ENCODE peak calls at places on chromosomes 4 and X, in eight cellular contexts. G, N, V, D, L, K, T and P are unnamed samples.

GRCh38 chr4:20625460-20625859 is 74.8 kb upstream of the PACRGL start:
- DNase-seq in G (no peak), T (no peak), D (peak; percentile 16), N (no peak), V (peak; percentile 51), K (peak; percentile 17), L (no peak), P (no peak)

GRCh38 chrX:110004210-110004609 is 1.3 kb downstream of the TMEM164 start:
- DNase-seq in V (peak; percentile 80), D (peak; percentile 22), G (peak; percentile 73), K (no peak), T (no peak), N (peak; percentile 73), L (peak; percentile 86), P (no peak)

GRCh38 chr4:8768357-8768999 is 103.2 kb downstream of the HMX1 start:
- DNase-seq in N (peak; percentile 5), V (no peak), D (no peak), K (no peak), L (no peak), T (peak; percentile 19), G (no peak), P (no peak)

GRCh38 chrX:150334998-150335397 is 28.1 kb upstream of the MAMLD1 start:
- DNase-seq in K (no peak), V (no peak), G (no peak), N (no peak), T (no peak), L (no peak), D (no peak), P (no peak)

GRCh38 chrX:70030242-70030823 is 19.4 kb downstream of the AWAT2 start:
- DNase-seq in D (no peak), V (peak; percentile 13), G (peak; percentile 43), N (peak; percentile 45), K (no peak), L (peak; percentile 29), T (peak; percentile 52), P (no peak)

GRCh38 chr4:151850751-151851150 is 89.9 kb upstream of the GATB start:
- DNase-seq in T (no peak), L (no peak), N (no peak), G (no peak), D (no peak), V (no peak), K (peak; percentile 57), P (no peak)

GRCh38 chrX:51759055-51759454 is 15.8 kb downstream of the GSPT2 start:
- DNase-seq in V (no peak), L (no peak), D (no peak), G (no peak), N (no peak), K (no peak), T (peak; percentile 14), P (no peak)

GRCh38 chr4:1449475-1449832 is 43.2 kb upstream of the NKX1-1 start:
- DNase-seq in L (no peak), N (no peak), T (no peak), D (no peak), G (peak; percentile 14), K (no peak), V (no peak), P (no peak)

GRCh38 chrX:3962511-3963350 is 249.3 kb upstream of the PRKX start:
- DNase-seq in V (no peak), D (no peak), G (no peak), K (peak; percentile 2), N (peak; percentile 33), T (peak; percentile 18), L (peak; percentile 0), P (no peak)

GRCh38 chr4:36081185-36081584 is 163.1 kb downstream of the ARAP2 start:
- DNase-seq in K (no peak), T (no peak), L (no peak), V (no peak), N (no peak), G (no peak), D (no peak), P (no peak)

GRCh38 chrX:74449322-74449936 is 28.1 kb downstream of the SLC16A2 start:
- DNase-seq in L (peak; percentile 4), T (no peak), V (no peak), D (no peak), N (peak; percentile 35), K (peak; percentile 84), G (peak; percentile 38), P (no peak)

GRCh38 chrX:2712428-2712827 is 21.3 kb downstream of the CD99 start:
- DNase-seq in V (no peak), G (no peak), L (no peak), D (no peak), N (no peak), T (no peak), K (no peak), P (no peak)

GRCh38 chrX:2710041-2710471 is 19.0 kb downstream of the CD99 start:
- DNase-seq in G (no peak), K (peak; percentile 95), D (no peak), L (no peak), N (no peak), T (no peak), V (peak; percentile 26), P (no peak)

GRCh38 chrX:2711441-2711840 is 20.3 kb downstream of the CD99 start:
- DNase-seq in N (no peak), T (no peak), L (no peak), D (no peak), G (no peak), K (no peak), V (no peak), P (no peak)

GRCh38 chrX:2708601-2709200 is 17.6 kb downstream of the CD99 start:
- DNase-seq in N (no peak), D (no peak), G (no peak), K (no peak), T (no peak), L (no peak), V (no peak), P (no peak)

DNA sequence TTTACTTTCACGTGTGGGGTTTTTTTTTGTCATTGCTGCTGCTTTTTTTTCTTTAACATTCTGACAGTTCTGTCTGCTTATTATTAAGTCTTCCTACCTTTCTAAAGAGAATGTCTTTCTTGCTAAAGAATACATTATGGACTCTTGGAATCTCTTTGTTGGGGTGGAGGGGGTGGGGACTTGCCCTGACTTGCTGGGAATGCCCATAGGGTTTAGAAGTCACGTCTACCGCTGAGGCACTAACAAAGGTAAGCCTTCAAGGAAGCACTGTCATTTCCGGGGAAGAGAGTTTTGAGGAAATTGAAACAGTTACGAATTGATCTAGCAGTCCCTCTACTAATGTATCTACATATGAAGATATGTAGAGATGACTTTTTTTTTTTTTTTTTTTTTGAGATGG is 19.4 kb downstream of the CD99 start:
- DNase-seq in N (no peak), K (peak; percentile 98), D (no peak), V (no peak), G (no peak), T (no peak), L (no peak), P (no peak)
- H3K4me1 ChIP-seq in N (peaks cover 38% of the 10 kb centered on the region), K (peaks cover 28% of the 10 kb centered on the region), D (peaks cover 37% of the 10 kb centered on the region), V (peaks cover 19% of the 10 kb centered on the region), G (peaks cover 59% of the 10 kb centered on the region), T (peaks cover 45% of the 10 kb centered on the region), L (peaks cover 16% of the 10 kb centered on the region), P (peaks cover 51% of the 10 kb centered on the region)

DNA sequence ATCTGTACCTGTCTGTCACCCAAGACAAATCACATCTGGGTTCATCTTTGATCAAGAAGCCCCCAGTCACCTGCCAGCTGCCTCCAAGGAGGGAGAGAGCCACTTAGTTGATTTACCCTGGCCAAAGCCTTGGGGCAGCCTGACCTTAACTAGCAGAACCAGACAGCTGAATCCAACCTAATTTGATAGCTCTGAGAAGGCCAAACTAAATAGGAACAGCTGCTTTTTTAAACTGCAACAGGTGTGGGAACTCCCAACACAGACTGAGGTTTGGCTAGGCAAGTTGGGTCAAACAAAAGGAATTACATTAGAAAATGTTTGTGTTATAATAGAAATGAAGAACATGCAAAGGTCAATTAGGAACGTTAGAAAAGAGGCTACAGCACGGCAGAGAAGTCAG is 375.7 kb downstream of the NLGN4X start:
- DNase-seq in G (no peak), D (no peak), K (no peak), L (no peak), T (no peak), V (no peak), N (no peak), P (no peak)
- TF ChIP-seq CTCF in G (no peak), D (no peak), K (no peak), L (no peak), T (no peak), V (no peak), N (no peak), P (no peak)

GRCh38 chr4:76383001-76383400 is 37.9 kb downstream of the CCDC158 start:
- DNase-seq in K (no peak), T (no peak), V (no peak), D (no peak), G (no peak), N (no peak), L (no peak), P (no peak)
- H3K4me1 ChIP-seq in K (peaks cover 6% of the 10 kb centered on the region), T (no peaks in the 10 kb centered on the region), V (no peaks in the 10 kb centered on the region), D (no peaks in the 10 kb centered on the region), G (peaks cover 4% of the 10 kb centered on the region), N (peaks cover 5% of the 10 kb centered on the region), L (no peaks in the 10 kb centered on the region), P (no peaks in the 10 kb centered on the region)

DNA sequence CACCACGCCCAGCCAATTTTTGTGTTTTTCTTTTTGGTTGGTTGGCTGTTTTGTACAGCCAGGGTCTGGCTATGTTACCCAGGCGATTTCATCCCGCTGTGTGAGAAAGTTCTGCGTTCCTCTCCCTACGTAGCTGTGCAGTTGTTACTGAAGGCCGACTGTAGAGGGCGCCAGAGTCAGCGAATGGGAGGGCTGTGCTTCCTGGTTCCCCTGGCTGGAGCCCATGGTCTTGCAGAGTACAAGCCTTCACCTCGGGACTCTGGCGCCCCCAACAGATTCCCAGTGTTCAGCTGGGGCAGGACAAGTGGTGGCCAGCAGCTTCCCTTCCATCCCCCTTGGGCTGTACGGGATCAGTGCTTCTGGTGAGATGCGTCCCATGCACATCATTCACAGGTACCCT is 5.6 kb upstream of the CT45A1 start:
- DNase-seq in K (no peak), V (peak; percentile 16), N (no peak), D (no peak), G (no peak), L (peak; percentile 0), T (peak; percentile 52), P (no peak)
- TF ChIP-seq CTCF in K (no peak), V (no peak), N (peak; percentile 2), D (no peak), G (no peak), L (no peak), T (peak; percentile 56), P (no peak)

DNA sequence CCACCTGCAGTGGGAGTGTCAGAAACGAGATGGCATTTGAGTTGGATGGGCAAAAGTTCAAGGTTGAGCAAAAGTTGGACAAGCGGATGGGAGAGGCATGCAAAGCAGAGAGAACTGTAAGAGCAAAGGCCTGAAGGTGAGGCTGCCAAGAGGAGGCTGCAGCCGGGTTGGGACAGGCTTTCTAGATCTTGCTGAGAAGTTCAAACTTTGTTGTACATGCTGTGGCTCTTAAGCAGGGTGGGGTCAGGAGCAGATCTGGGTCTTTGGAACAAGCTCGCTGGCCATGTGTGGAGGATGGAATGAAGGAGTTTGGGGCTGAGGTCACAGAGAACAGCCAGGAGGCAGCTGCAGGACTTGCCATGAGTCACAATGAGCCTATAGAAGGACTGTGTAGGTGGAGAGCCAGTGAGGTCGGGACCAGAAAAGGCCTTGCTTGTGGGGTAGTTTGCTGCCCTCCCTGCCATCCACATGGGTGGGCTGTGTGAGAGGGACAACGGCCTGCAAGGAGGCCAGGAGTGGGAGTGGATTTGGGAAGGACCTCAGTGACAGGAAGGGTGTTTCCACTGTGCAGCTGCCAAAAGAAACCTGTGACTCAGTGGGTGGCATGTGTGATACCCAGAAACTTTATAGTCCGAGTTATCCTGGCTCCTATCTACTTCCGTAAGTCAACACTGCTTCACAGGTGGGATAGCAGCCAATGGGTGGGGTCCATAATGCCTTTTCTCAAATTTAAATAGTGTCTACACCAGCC is 210.4 kb downstream of the MID1IP1 start:
- DNase-seq in N (peak; percentile 33), T (no peak), V (peak; percentile 61), D (no peak), K (peak; percentile 5), L (no peak), G (peak; percentile 57), P (no peak)
- H3K4me1 ChIP-seq in N (peaks cover 7% of the 10 kb centered on the region), T (no peaks in the 10 kb centered on the region), V (no peaks in the 10 kb centered on the region), D (no peaks in the 10 kb centered on the region), K (no peaks in the 10 kb centered on the region), L (no peaks in the 10 kb centered on the region), G (peaks cover 7% of the 10 kb centered on the region), P (peaks cover 7% of the 10 kb centered on the region)